ENCODE peak calls at places on chromosomes 16 and 17, in five cellular contexts. W is T-helper 1 cell; Y is left ventricle myocardium inferior; X is substantia nigra; H is activated CD4-positive, alpha-beta T cell treated with anti-CD3 and anti-CD28 coated beads, Interleukin-2, amount 50 U/mL, for 48 hours. G is an unnamed sample.

GRCh38 chr17:5200360-5200759 is 8.7 kb upstream of the ZNF594 start:
- DNase-seq in W (no peak), Y (no peak), X (no peak), H (no peak), G (no peak)

GRCh38 chr16:2324296-2324859 is 16.1 kb downstream of the ABCA3 start:
- DNase-seq in W (no peak), Y (no peak), X (no peak), H (no peak), G (no peak)

GRCh38 chr17:54982399-54982798 is 13.8 kb downstream of the STXBP4 start:
- DNase-seq in W (no peak), Y (no peak), X (no peak), H (no peak), G (no peak)

GRCh38 chr17:3636908-3637373 is 381 bp downstream of the CTNS start:
- DNase-seq in W (no peak), Y (no peak), X (no peak), H (no peak), G (no peak)

GRCh38 chr16:69890114-69890890 is 60.8 kb upstream of the CLEC18A start:
- DNase-seq in W (no peak), Y (peak), X (peak), H (no peak), G (no peak)

GRCh38 chr16:86050591-86051375 is 151.8 kb downstream of the IRF8 start:
- DNase-seq in W (no peak), Y (no peak), X (no peak), H (no peak), G (no peak)

GRCh38 chr17:7988750-7989178 is 13.7 kb upstream of the GUCY2D start:
- DNase-seq in W (no peak), Y (no peak), X (no peak), H (peak), G (no peak)

GRCh38 chr17:44417553-44417952 is 28.1 kb upstream of the ITGA2B start:
- DNase-seq in W (no peak), Y (no peak), X (no peak), H (peak), G (no peak)

GRCh38 chr17:27888945-27889344 is 4.2 kb downstream of the LYRM9 start:
- DNase-seq in W (no peak), Y (no peak), X (no peak), H (no peak), G (no peak)

GRCh38 chr17:45425984-45426413 is 6.7 kb downstream of the ARHGAP27 start:
- DNase-seq in W (no peak), Y (no peak), X (no peak), H (no peak), G (no peak)

GRCh38 chr16:59973966-59974365 is 1239.8 kb upstream of the GOT2 start:
- DNase-seq in W (no peak), Y (no peak), X (no peak), H (no peak), G (no peak)

GRCh38 chr16:1281517-1281916 is 25.6 kb downstream of the TPSD1 start:
- DNase-seq in W (no peak), Y (no peak), X (no peak), H (no peak), G (no peak)

GRCh38 chr16:15770107-15770506 is 86.7 kb downstream of the MYH11 start:
- DNase-seq in W (no peak), Y (no peak), X (no peak), H (no peak), G (no peak)

GRCh38 chr17:27810211-27810901 is 10.0 kb upstream of the NOS2 start:
- DNase-seq in W (no peak), Y (no peak), X (no peak), H (peak), G (no peak)

GRCh38 chr17:72421128-72422092 is 300.6 kb downstream of the SOX9 start:
- DNase-seq in W (no peak), Y (no peak), X (no peak), H (peak), G (peak)

GRCh38 chr17:81518113-81518784 is 5.7 kb upstream of the ACTG1 start:
- DNase-seq in W (no peak), Y (no peak), X (no peak), H (no peak), G (no peak)

GRCh38 chr17:5126719-5127488 is 11.1 kb downstream of the USP6 start:
- DNase-seq in W (no peak), Y (no peak), X (no peak), H (no peak), G (no peak)

GRCh38 chr16:89701425-89702406 is at the start of gene SPATA2L:
- DNase-seq in W (peak), Y (peak), X (peak), H (peak), G (peak)

GRCh38 chr17:77696720-77697460 is 261.6 kb upstream of the TNRC6C start:
- DNase-seq in W (no peak), Y (no peak), X (no peak), H (no peak), G (no peak)

GRCh38 chr16:49116873-49117272 is 164.8 kb downstream of the CBLN1 start:
- DNase-seq in W (no peak), Y (no peak), X (no peak), H (no peak), G (no peak)

GRCh38 chr16:49497466-49497865 is 123.9 kb downstream of the C16orf78 start:
- DNase-seq in W (no peak), Y (no peak), X (no peak), H (no peak), G (no peak)

GRCh38 chr17:64420143-64420670 is 28.7 kb upstream of the MILR1 start:
- DNase-seq in W (no peak), Y (no peak), X (no peak), H (peak), G (no peak)

GRCh38 chr16:87490091-87490798 is 2.6 kb downstream of the ZCCHC14 start:
- DNase-seq in W (no peak), Y (no peak), X (no peak), H (peak), G (no peak)

GRCh38 chr17:81040791-81041337 is 5.9 kb downstream of the BAIAP2 start:
- DNase-seq in W (no peak), Y (no peak), X (no peak), H (peak), G (no peak)

GRCh38 chr17:21318439-21318838 is 33.9 kb downstream of the MAP2K3 start:
- DNase-seq in W (no peak), Y (no peak), X (no peak), H (peak), G (no peak)

GRCh38 chr16:86388976-86389375 is 121.4 kb upstream of the FOXF1 start:
- DNase-seq in W (no peak), Y (no peak), X (no peak), H (no peak), G (no peak)

GRCh38 chr16:23557779-23558330 is 328 bp downstream of the UBFD1 start:
- DNase-seq in W (no peak), Y (no peak), X (peak), H (peak), G (no peak)

GRCh38 chr17:63430223-63430622 is 15.9 kb downstream of the CYB561 start:
- DNase-seq in W (no peak), Y (no peak), X (no peak), H (no peak), G (no peak)

GRCh38 chr17:8062435-8062806 is 23.6 kb downstream of the ALOX15B start:
- DNase-seq in W (no peak), Y (no peak), X (no peak), H (no peak), G (no peak)

GRCh38 chr16:414395-415169 is 10.9 kb upstream of the RAB11FIP3 start:
- DNase-seq in W (no peak), Y (no peak), X (no peak), H (no peak), G (no peak)

GRCh38 chr17:63640038-63640437 is 17.8 kb downstream of the MAP3K3 start:
- DNase-seq in W (no peak), Y (no peak), X (no peak), H (no peak), G (no peak)

GRCh38 chr16:27228621-27229501 is 25.5 kb downstream of the KDM8 start:
- DNase-seq in W (no peak), Y (peak), X (no peak), H (no peak), G (no peak)

GRCh38 chr16:1003551-1004347 is 22.2 kb downstream of the SOX8 start:
- DNase-seq in W (no peak), Y (no peak), X (no peak), H (peak), G (peak)

GRCh38 chr16:55323637-55324490 is at the start of gene IRX6:
- DNase-seq in W (no peak), Y (peak), X (peak), H (no peak), G (no peak)

GRCh38 chr17:63516910-63517824 is 6.0 kb upstream of the KCNH6 start:
- DNase-seq in W (no peak), Y (no peak), X (no peak), H (peak), G (no peak)

G was measured in activated T-helper 9 cell treated with anti-CD3 and anti-CD28 coated beads, Interleukin-2, amount 50 U/mL, for 16 hours.